ENCODE peak calls at places on chromosomes 11 and 22, in nine cellular contexts. M is SK-N-SH, P is transverse colon, W is GM23338, D is HepG2, L is HCT116, K is H1, E is spleen, Q is Panc1. X is an unnamed sample.

GRCh38 chr11:44309483-44310197 is at the start of gene ALX4:
- DNase-seq in P (no peak), E (no peak), W (peak; percentile 79), M (peak; percentile 74), Q (no peak), D (no peak), K (no peak), L (no peak), X (no peak)

GRCh38 chr11:94521684-94522083 is 9.4 kb downstream of the C11orf97 start:
- DNase-seq in K (no peak), Q (no peak), E (no peak), L (no peak), D (peak; percentile 16), P (no peak), M (no peak), W (peak; percentile 74), X (no peak)

GRCh38 chr22:39966522-39966921 is 6.3 kb downstream of the TMA7B start:
- DNase-seq in K (no peak), D (no peak), W (no peak), P (no peak), M (no peak), E (no peak), Q (no peak), L (no peak), X (no peak)

GRCh38 chr11:14969922-14970323 is 2.2 kb downstream of the CALCA start:
- DNase-seq in M (peak; percentile 68), W (peak; percentile 86), P (peak; percentile 29), D (peak; percentile 28), Q (no peak), K (peak; percentile 49), L (peak; percentile 15), E (peak; percentile 79), X (no peak)

GRCh38 chr11:22787565-22788162 is 41.9 kb downstream of the SVIP start:
- DNase-seq in P (peak; percentile 10), W (peak; percentile 81), D (peak; percentile 45), K (no peak), M (peak; percentile 46), E (no peak), Q (no peak), L (peak; percentile 22), X (no peak)

GRCh38 chr11:117219995-117220394 is 11.9 kb downstream of the PCSK7 start:
- DNase-seq in M (no peak), K (no peak), Q (no peak), L (no peak), W (no peak), D (no peak), P (no peak), E (no peak), X (no peak)

GRCh38 chr11:105081412-105082150 is 36.4 kb upstream of the CARD16 start:
- DNase-seq in W (peak; percentile 11), D (no peak), M (no peak), E (peak; percentile 61), L (no peak), Q (no peak), P (no peak), K (no peak), X (no peak)

GRCh38 chr22:49685116-49685515 is 142.6 kb downstream of the BRD1 start:
- DNase-seq in D (no peak), M (no peak), E (no peak), Q (no peak), L (no peak), P (no peak), W (no peak), K (no peak), X (no peak)

GRCh38 chr11:88494857-88495256 is 157.3 kb upstream of the CTSC start:
- DNase-seq in K (no peak), Q (no peak), L (no peak), D (no peak), P (no peak), E (no peak), W (peak; percentile 29), M (no peak), X (no peak)

GRCh38 chr22:26800858-26801257 is 143.5 kb downstream of the MIAT start:
- DNase-seq in Q (no peak), P (no peak), E (no peak), L (no peak), M (peak; percentile 39), W (peak; percentile 90), D (no peak), K (no peak), X (no peak)

GRCh38 chr11:1513326-1514296 is 27.0 kb upstream of the MOB2 start:
- DNase-seq in E (peak; percentile 72), D (no peak), K (no peak), P (no peak), W (no peak), M (peak; percentile 17), L (no peak), Q (no peak), X (no peak)

GRCh38 chr11:125257185-125257584 is 92.6 kb downstream of the PKNOX2 start:
- DNase-seq in M (peak; percentile 51), K (no peak), P (no peak), D (no peak), Q (no peak), E (no peak), W (peak; percentile 78), L (no peak), X (no peak)
- H3K27ac ChIP-seq in M (no peak overlapping the region), K (no peak overlapping the region), P (no peak overlapping the region), D (no peak overlapping the region), Q (no peak overlapping the region), E (no peak overlapping the region), W (no peak overlapping the region), L (no peak overlapping the region), X (no peak overlapping the region)

GRCh38 chr11:70466154-70466553 is 67.8 kb downstream of the CTTN start:
- DNase-seq in D (no peak), K (no peak), E (peak; percentile 56), L (no peak), W (no peak), M (no peak), Q (no peak), P (no peak), X (no peak)

GRCh38 chr11:70466596-70466995 is 68.3 kb downstream of the CTTN start:
- DNase-seq in K (no peak), M (no peak), P (no peak), E (peak; percentile 60), L (no peak), W (no peak), D (no peak), Q (no peak), X (no peak)

GRCh38 chr11:70462818-70463477 is 64.6 kb downstream of the CTTN start:
- DNase-seq in D (no peak), Q (no peak), M (no peak), W (no peak), K (no peak), E (no peak), L (no peak), P (no peak), X (no peak)

GRCh38 chr11:70463478-70464255 is 65.3 kb downstream of the CTTN start:
- DNase-seq in Q (no peak), P (no peak), K (no peak), L (no peak), D (no peak), E (no peak), M (no peak), W (peak; percentile 69), X (no peak)

DNA sequence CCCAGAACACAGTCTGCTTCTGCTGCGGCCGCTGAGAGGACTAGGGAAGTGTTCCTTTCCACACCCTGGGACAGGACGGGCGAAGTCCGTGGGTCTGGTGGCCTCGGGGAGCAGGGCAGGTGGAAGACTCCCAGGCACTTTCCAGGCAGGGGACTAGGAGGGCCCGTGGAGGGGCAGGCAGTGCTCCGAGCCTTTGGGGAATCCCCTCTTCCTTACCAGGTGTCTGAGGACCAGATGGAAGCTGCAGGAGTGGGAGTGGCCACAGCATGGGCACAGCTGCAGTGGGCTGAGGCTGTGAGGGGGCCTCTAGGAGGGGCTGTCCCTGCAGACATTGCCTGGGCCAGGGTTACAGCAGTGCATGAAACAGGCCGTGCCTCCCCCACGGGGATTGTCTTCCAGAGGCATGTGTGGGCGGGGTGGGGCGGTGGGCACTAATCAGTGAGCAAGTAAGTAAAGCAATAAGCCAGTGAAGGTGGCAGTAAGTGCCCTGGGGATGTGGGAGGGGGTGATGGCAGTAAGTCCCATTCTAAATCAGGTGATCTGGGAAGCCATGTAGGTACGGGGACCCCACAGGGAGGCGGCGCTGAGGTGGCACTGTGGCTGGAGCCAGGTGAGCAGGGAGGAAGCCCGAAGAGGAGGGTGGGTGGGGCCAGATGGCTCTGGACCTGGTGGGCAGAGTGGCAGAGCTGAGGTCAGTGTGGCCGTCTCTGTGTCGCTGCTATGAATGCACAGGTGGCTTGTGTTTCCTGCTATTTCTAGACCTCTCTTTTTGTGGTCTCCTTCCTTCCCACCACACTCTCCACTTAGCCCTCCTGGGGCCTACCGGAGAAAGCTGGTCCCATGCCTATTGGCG is 66.4 kb downstream of the CTTN start:
- DNase-seq in Q (no peak), K (no peak), D (no peak), P (no peak), W (no peak), L (no peak), E (peak; percentile 58), M (no peak), X (no peak)
- TF ChIP-seq POLR2AphosphoS5 in Q (no peak), K (no peak), D (no peak), P (no peak), W (no peak), L (no peak), E (no peak), M (no peak), X (no peak)

DNA sequence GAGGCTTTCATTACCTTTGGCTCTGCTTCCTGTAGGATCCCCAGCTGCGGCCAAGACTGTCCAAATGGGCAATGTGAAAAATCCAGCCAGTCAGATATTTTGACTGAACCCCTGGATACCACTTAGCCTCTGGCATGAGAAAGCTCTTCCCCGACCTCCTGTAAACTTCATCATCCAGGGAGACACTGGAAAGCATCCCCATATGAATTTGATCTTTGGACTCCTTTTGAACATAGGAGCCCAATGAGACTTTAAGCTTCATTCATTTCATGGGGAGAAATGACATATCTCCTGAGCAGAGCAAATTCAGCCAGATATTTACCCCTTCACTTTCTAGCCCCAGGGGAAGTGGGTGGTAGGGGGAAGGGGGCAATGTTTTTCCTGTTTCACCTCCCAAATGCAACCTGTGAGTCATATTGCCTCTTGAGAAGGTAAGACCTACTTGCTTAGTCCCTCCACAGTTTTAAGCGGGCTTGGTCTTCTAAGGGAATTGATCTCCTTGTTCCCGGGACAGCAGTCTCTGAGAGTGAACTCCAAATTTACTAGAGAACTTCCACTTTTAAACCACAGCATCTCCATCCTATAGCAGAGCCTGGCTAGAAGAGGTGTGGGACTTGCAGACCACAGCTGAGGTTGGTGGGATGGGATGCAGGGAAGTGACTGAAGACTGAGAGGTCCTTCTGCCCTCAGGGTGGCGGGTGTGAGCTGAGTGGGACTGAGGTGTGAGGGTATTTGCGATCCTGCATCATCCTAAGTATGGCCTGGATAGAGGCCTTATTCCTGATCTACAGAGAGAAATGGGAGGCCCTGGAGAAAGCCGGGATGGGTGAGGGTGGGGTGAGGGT is 20.3 kb upstream of the POU2AF1 start:
- DNase-seq in K (no peak), M (no peak), L (no peak), P (no peak), E (no peak), Q (no peak), D (peak; percentile 43), W (no peak), X (no peak)
- TF ChIP-seq CTCF in K (peak; percentile 1), M (no peak), L (no peak), P (no peak), E (no peak), Q (no peak), D (no peak), W (peak; percentile 25), X (no peak)

DNA sequence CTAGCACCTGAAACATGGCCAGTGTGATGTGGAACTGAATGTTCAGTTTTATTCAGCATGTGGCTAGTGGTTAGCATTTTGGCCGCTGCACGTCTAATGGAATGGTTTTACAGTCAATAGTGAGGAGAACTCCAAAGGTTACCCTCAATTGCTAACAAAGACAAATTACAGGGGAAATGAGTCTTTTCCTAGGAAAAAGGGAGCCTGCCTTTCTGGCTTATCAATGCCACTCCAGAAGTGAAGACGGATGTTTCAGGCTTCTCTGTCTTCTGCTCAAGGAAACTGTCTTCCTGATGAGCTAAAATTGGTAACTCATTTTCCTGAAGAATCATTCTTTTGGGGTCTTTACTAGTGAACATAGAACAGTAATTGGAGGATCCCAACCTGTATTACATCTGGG is 84.3 kb upstream of the CRTAM start:
- DNase-seq in P (no peak), M (no peak), Q (no peak), K (no peak), D (no peak), E (no peak), W (no peak), L (no peak), X (no peak)
- H3K27ac ChIP-seq in P (no peak overlapping the region), M (no peak overlapping the region), Q (no peak overlapping the region), K (no peak overlapping the region), D (no peak overlapping the region), E (peak overlapping the region; percentile 73), W (no peak overlapping the region), L (no peak overlapping the region), X (no peak overlapping the region)

X was measured in vagina.